ENCODE peak calls at places on chromosome 21, in ten cellular contexts. W is NB4; T is H4; Z is A549; X is H7; U is activated T-cell treated with anti-CD3 and anti-CD28 coated beads for 24 hours; I is KBM-7; N is NCI-H774; P is AG10803; B is stimulated activated CD8-positive, alpha-beta memory T cell treated with anti-CD3 and anti-CD28 coated beads, Interleukin-4, amount 100 ng/mL, for 24 hours. S is an unnamed sample.

GRCh38 chr21:21664871-21665270 is 666.7 kb downstream of the NCAM2 start:
- DNase-seq in X (no peak), I (no peak), P (no peak), U (no peak), T (no peak), B (no peak), N (no peak), W (no peak), Z (no peak), S (no peak)

GRCh38 chr21:45069711-45070110 is 4.7 kb upstream of the ADARB1 start:
- DNase-seq in T (no peak), U (no peak), N (no peak), Z (no peak), P (peak), B (no peak), W (no peak), I (no peak), X (no peak), S (no peak)

GRCh38 chr21:45886610-45887026 is 95.0 kb upstream of the COL6A1 start:
- DNase-seq in U (no peak), B (no peak), Z (no peak), X (peak), W (no peak), P (no peak), N (no peak), I (no peak), T (no peak), S (no peak)

GRCh38 chr21:42665026-42665425 is 11.6 kb downstream of the PDE9A start:
- DNase-seq in W (no peak), N (no peak), P (no peak), Z (no peak), X (no peak), U (no peak), B (no peak), T (peak), I (no peak), S (no peak)

GRCh38 chr21:42159560-42160110 is 59.3 kb upstream of the ABCG1 start:
- DNase-seq in B (no peak), U (no peak), W (no peak), P (no peak), X (no peak), T (no peak), Z (no peak), I (no peak), N (no peak), S (no peak)

GRCh38 chr21:18041012-18041411 is 203.6 kb upstream of the CHODL start:
- DNase-seq in T (peak), P (no peak), N (peak), I (peak), W (peak), B (no peak), X (peak), Z (peak), U (no peak), S (no peak)

GRCh38 chr21:31917108-31917507 is 44.3 kb downstream of the HUNK start:
- DNase-seq in T (no peak), U (no peak), W (peak), B (no peak), P (peak), X (no peak), I (no peak), Z (no peak), N (no peak), S (no peak)

GRCh38 chr21:42021751-42022430 is 11.7 kb upstream of the ZBTB21 start:
- DNase-seq in T (no peak), U (no peak), Z (no peak), I (no peak), B (no peak), P (no peak), X (peak), W (no peak), N (no peak), S (no peak)

GRCh38 chr21:45050361-45050785 is 24.0 kb upstream of the ADARB1 start:
- DNase-seq in B (no peak), Z (no peak), W (no peak), X (peak), N (no peak), U (no peak), I (no peak), P (peak), T (peak), S (no peak)

GRCh38 chr21:44849616-44850130 is 23.8 kb downstream of the PTTG1IP start:
- DNase-seq in Z (no peak), I (no peak), W (peak), P (no peak), U (no peak), N (no peak), T (no peak), X (no peak), B (no peak), S (no peak)

GRCh38 chr21:15063081-15063820 is 1.5 kb downstream of the NRIP1 start:
- DNase-seq in T (peak), U (peak), Z (no peak), X (peak), I (peak), N (no peak), P (no peak), W (no peak), B (no peak), S (no peak)

GRCh38 chr21:25103500-25104207 is 503.6 kb downstream of the MRPL39 start:
- DNase-seq in U (no peak), I (no peak), Z (no peak), W (no peak), P (no peak), X (no peak), B (no peak), N (no peak), T (no peak), S (peak)

GRCh38 chr21:31580866-31581276 is 78.6 kb upstream of the SOD1 start:
- DNase-seq in B (peak), N (peak), P (peak), T (peak), U (peak), W (peak), Z (peak), X (peak), I (peak), S (no peak)

GRCh38 chr21:44749759-44750674 is 38.6 kb upstream of the TSPEAR start:
- DNase-seq in Z (no peak), B (no peak), N (no peak), U (no peak), X (peak), T (no peak), P (no peak), W (no peak), I (no peak), S (no peak)

GRCh38 chr21:45126085-45126687 is 51.8 kb downstream of the ADARB1 start:
- DNase-seq in U (no peak), P (no peak), B (no peak), X (no peak), I (no peak), N (no peak), W (no peak), T (no peak), Z (no peak), S (no peak)

GRCh38 chr21:38927776-38928175 is 122.0 kb downstream of the ETS2 start:
- DNase-seq in U (no peak), W (no peak), B (no peak), N (no peak), I (no peak), P (no peak), X (no peak), Z (no peak), T (no peak), S (no peak)

GRCh38 chr21:43936186-43936967 is 71.4 kb downstream of the AGPAT3 start:
- DNase-seq in U (no peak), T (no peak), W (no peak), P (peak), X (peak), I (no peak), N (no peak), B (no peak), Z (no peak), S (no peak)

GRCh38 chr21:33543505-33544129 is 779 bp downstream of the SON start:
- DNase-seq in Z (no peak), N (peak), X (no peak), U (peak), I (peak), P (no peak), B (peak), T (peak), W (peak), S (no peak)

GRCh38 chr21:31282095-31282709 is 61.9 kb downstream of the TIAM1 start:
- DNase-seq in U (no peak), I (no peak), W (no peak), Z (no peak), T (peak), B (no peak), N (no peak), X (no peak), P (peak), S (peak)

GRCh38 chr21:39634507-39634906 is 21.8 kb downstream of the B3GALT5 start:
- DNase-seq in N (no peak), U (no peak), T (no peak), Z (no peak), B (no peak), W (no peak), X (no peak), I (no peak), P (no peak), S (no peak)

GRCh38 chr21:38869946-38870345 is 64.2 kb downstream of the ETS2 start:
- DNase-seq in U (no peak), Z (peak), N (peak), B (no peak), T (peak), I (no peak), X (no peak), P (no peak), W (no peak), S (no peak)